ENCODE peak calls at places on chromosomes 6 and 20, in seven cellular contexts. I is epithelial cell of esophagus; S is T-cell; J is nephron progenitor cell; Z is EH; L is HTR-8/SVneo; D is stimulated activated CD8-positive, alpha-beta memory T cell treated with anti-CD3 and anti-CD28 coated beads, Interleukin-2, amount 100 ng/mL, for 1 hour. U is an unnamed sample.

GRCh38 chr6:16038938-16039337 is 89.9 kb upstream of the MYLIP start:
- DNase-seq in L (no peak), D (no peak), Z (no peak), I (no peak), J (no peak), S (no peak), U (no peak)

GRCh38 chr6:55818482-55818881 is 56.9 kb downstream of the BMP5 start:
- DNase-seq in Z (no peak), L (no peak), D (no peak), S (no peak), J (no peak), I (peak; percentile 59), U (no peak)

GRCh38 chr20:52172392-52173047 is 19.1 kb downstream of the ZFP64 start:
- DNase-seq in J (no peak), D (no peak), S (no peak), I (peak; percentile 4), Z (no peak), L (no peak), U (no peak)

GRCh38 chr6:11381801-11382513 is 149.5 kb upstream of the NEDD9 start:
- DNase-seq in L (no peak), D (peak; percentile 34), J (no peak), S (peak; percentile 61), Z (no peak), I (no peak), U (no peak)

GRCh38 chr20:34705008-34705382 is 851 bp downstream of the TP53INP2 start:
- DNase-seq in Z (no peak), J (no peak), S (no peak), D (no peak), I (no peak), L (no peak), U (no peak)

GRCh38 chr20:37973059-37973910 is 60.0 kb downstream of the TTI1 start:
- DNase-seq in J (no peak), L (no peak), I (no peak), Z (no peak), S (no peak), D (no peak), U (no peak)

GRCh38 chr20:45934046-45934586 is 367 bp upstream of the PCIF1 start:
- DNase-seq in J (peak; percentile 74), S (no peak), Z (peak; percentile 47), I (no peak), L (peak; percentile 74), D (no peak), U (peak; percentile 62)

GRCh38 chr6:108690326-108691000 is 129.7 kb downstream of the FOXO3 start:
- DNase-seq in I (peak; percentile 54), Z (peak; percentile 48), D (no peak), L (no peak), S (no peak), J (no peak), U (no peak)

GRCh38 chr6:42138630-42139619 is 3.5 kb downstream of the C6orf132 start:
- DNase-seq in J (no peak), S (no peak), L (no peak), I (no peak), D (no peak), Z (peak; percentile 32), U (no peak)

GRCh38 chr6:30888472-30889137 is 4.3 kb downstream of the DDR1 start:
- DNase-seq in L (no peak), Z (peak; percentile 89), I (no peak), J (no peak), D (no peak), S (no peak), U (no peak)

GRCh38 chr6:150185697-150186096 is 42.9 kb downstream of the PPP1R14C start:
- DNase-seq in L (no peak), I (no peak), S (no peak), D (no peak), J (no peak), Z (no peak), U (no peak)